ENCODE peak calls at places on chromosomes 2 and 18, in seven cellular contexts. E, G, Q, Y, U, D and K are unnamed samples.

GRCh38 chr18:12747530-12748315 is 44.9 kb downstream of the PSMG2 start:
- DNase-seq in G (no peak), Q (no peak), Y (no peak), E (no peak), D (no peak), U (no peak), K (no peak)

GRCh38 chr2:7165736-7166135 is 248.5 kb downstream of the RNF144A start:
- DNase-seq in U (no peak), D (no peak), Y (no peak), Q (no peak), G (no peak), E (no peak), K (no peak)

GRCh38 chr18:33459612-33460011 is 19.1 kb upstream of the CCDC178 start:
- DNase-seq in G (no peak), Y (no peak), D (no peak), E (no peak), U (no peak), Q (no peak), K (no peak)

GRCh38 chr2:165886487-165887146 is 67.0 kb downstream of the TTC21B start:
- DNase-seq in E (no peak), G (no peak), U (no peak), D (no peak), Q (no peak), Y (no peak), K (no peak)

GRCh38 chr18:13180614-13181375 is 37.8 kb upstream of the LDLRAD4 start:
- DNase-seq in Y (no peak), Q (no peak), G (no peak), E (no peak), U (no peak), D (no peak), K (no peak)

GRCh38 chr18:29501952-29502351 is 1325.0 kb upstream of the CDH2 start:
- DNase-seq in Y (no peak), U (no peak), D (no peak), Q (peak; percentile 61), G (no peak), E (no peak), K (no peak)

GRCh38 chr2:52934354-52934898 is 833.2 kb upstream of the CHAC2 start:
- DNase-seq in Y (no peak), Q (peak; percentile 94), U (no peak), E (no peak), D (no peak), G (no peak), K (no peak)

GRCh38 chr2:99545066-99545465 is 55.2 kb upstream of the REV1 start:
- DNase-seq in Y (no peak), Q (peak; percentile 27), G (no peak), D (no peak), E (no peak), U (no peak), K (no peak)

GRCh38 chr18:12409466-12409865 is 1.7 kb downstream of the PRELID3A start:
- DNase-seq in G (no peak), U (no peak), Y (no peak), D (no peak), E (peak; percentile 2), Q (peak; percentile 35), K (no peak)

GRCh38 chr2:190574169-190574568 is 39.6 kb upstream of the NEMP2 start:
- DNase-seq in U (no peak), D (no peak), G (no peak), Q (no peak), E (no peak), Y (no peak), K (no peak)

GRCh38 chr2:213958086-213958485 is 452.8 kb upstream of the VWC2L start:
- DNase-seq in U (no peak), E (no peak), Q (no peak), D (no peak), Y (no peak), G (no peak), K (no peak)

GRCh38 chr2:104050632-104051242 is 803.2 kb upstream of the POU3F3 start:
- DNase-seq in D (no peak), G (no peak), E (no peak), Y (no peak), U (no peak), Q (no peak), K (no peak)

GRCh38 chr2:96926236-96926635 is 56.4 kb upstream of the SEMA4C start:
- DNase-seq in Y (no peak), U (no peak), Q (no peak), D (no peak), E (no peak), G (no peak), K (no peak)

GRCh38 chr2:98691307-98691706 is 39.6 kb downstream of the MGAT4A start:
- DNase-seq in Q (no peak), G (no peak), U (no peak), Y (no peak), D (no peak), E (no peak), K (no peak)